ENCODE peak calls at places on chromosome 6, in nine cellular contexts. L, S, J, D, U, P, Q, C and O are unnamed samples.
A peak's percentile ranks its signal among the peaks of the same experiment; 100 is the strongest.

GRCh38 chr6:57097596-57097995 is 7.6 kb downstream of the ZNF451 start:
- DNase-seq in L (no peak), S (no peak), J (no peak), D (no peak), U (no peak), P (peak; percentile 59), Q (no peak), C (no peak), O (no peak)

GRCh38 chr6:31125586-31126363 is 5.5 kb upstream of the CDSN start:
- DNase-seq in L (no peak), S (no peak), J (no peak), D (peak; percentile 36), U (peak; percentile 72), P (peak; percentile 48), Q (no peak), C (no peak), O (no peak)

GRCh38 chr6:169984181-169985120 is 233.0 kb downstream of the ERMARD start:
- DNase-seq in L (no peak), S (peak; percentile 86), J (no peak), D (peak; percentile 9), U (no peak), P (no peak), Q (peak; percentile 86), C (no peak), O (peak; percentile 71)

GRCh38 chr6:89393659-89394058 is 18.4 kb downstream of the RRAGD start:
- DNase-seq in L (no peak), S (no peak), J (no peak), D (no peak), U (no peak), P (no peak), Q (no peak), C (no peak), O (no peak)

GRCh38 chr6:72703093-72703492 is 81.2 kb downstream of the KCNQ5 start:
- DNase-seq in L (no peak), S (no peak), J (no peak), D (no peak), U (no peak), P (no peak), Q (no peak), C (no peak), O (no peak)

GRCh38 chr6:51753635-51754034 is 333.8 kb downstream of the PKHD1 start:
- DNase-seq in L (no peak), S (peak; percentile 43), J (peak; percentile 41), D (peak; percentile 18), U (no peak), P (no peak), Q (peak; percentile 61), C (peak; percentile 70), O (peak; percentile 65)

GRCh38 chr6:34986845-34987246 is 97.8 kb downstream of the ANKS1A start:
- DNase-seq in L (peak; percentile 37), S (peak; percentile 57), J (peak; percentile 80), D (peak; percentile 33), U (peak; percentile 52), P (peak; percentile 84), Q (peak; percentile 66), C (peak; percentile 92), O (peak; percentile 65)

GRCh38 chr6:17905611-17906592 is 81.5 kb downstream of the KIF13A start:
- DNase-seq in L (no peak), S (no peak), J (no peak), D (no peak), U (peak; percentile 42), P (peak; percentile 87), Q (no peak), C (no peak), O (no peak)

GRCh38 chr6:13302291-13302690 is 26.0 kb downstream of the TBC1D7 start:
- DNase-seq in L (no peak), S (no peak), J (no peak), D (no peak), U (no peak), P (no peak), Q (no peak), C (no peak), O (peak; percentile 69)

GRCh38 chr6:13304580-13305255 is 23.6 kb downstream of the TBC1D7 start:
- DNase-seq in L (no peak), S (no peak), J (peak; percentile 76), D (no peak), U (no peak), P (no peak), Q (no peak), C (no peak), O (no peak)

GRCh38 chr6:13302751-13303667 is 25.3 kb downstream of the TBC1D7 start:
- DNase-seq in L (peak; percentile 12), S (peak; percentile 81), J (peak; percentile 93), D (peak; percentile 37), U (peak; percentile 87), P (peak; percentile 98), Q (peak; percentile 75), C (no peak), O (peak; percentile 68)

GRCh38 chr6:13304101-13304500 is 24.2 kb downstream of the TBC1D7 start:
- DNase-seq in L (no peak), S (no peak), J (no peak), D (no peak), U (no peak), P (no peak), Q (no peak), C (no peak), O (no peak)

DNA sequence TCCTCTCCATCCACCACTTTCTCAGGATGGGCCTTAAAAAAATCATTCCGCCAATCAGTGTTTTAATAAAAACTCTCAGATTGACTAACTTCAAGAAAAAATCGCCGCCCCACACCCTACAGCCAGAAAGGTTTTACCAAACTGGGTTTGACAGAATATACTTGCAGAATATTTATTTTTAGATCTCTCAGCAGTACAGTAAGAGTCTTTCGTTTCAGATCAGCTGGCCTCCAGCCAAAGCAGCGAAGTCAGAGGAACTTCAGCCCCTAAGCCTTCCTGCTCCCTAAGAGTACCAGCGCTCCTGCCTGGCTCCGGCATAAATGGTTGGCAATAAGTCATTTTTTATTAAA is 24.7 kb downstream of the TBC1D7 start:
- DNase-seq in L (no peak), S (peak; percentile 84), J (peak; percentile 91), D (peak; percentile 83), U (no peak), P (peak; percentile 81), Q (peak; percentile 79), C (peak; percentile 80), O (peak; percentile 84)
- H3K4me3 ChIP-seq in L (no peak overlapping the region), S (peak overlapping the region; percentile 12), J (peak overlapping the region; percentile 3), D (peak overlapping the region; percentile 43), U (no peak overlapping the region), P (peak overlapping the region; percentile 13), Q (no peak overlapping the region), C (no peak overlapping the region), O (no peak overlapping the region)

GRCh38 chr6:167244064-167244949 is 46.8 kb upstream of the UNC93A start:
- DNase-seq in L (no peak), S (no peak), J (no peak), D (no peak), U (no peak), P (no peak), Q (no peak), C (no peak), O (no peak)

GRCh38 chr6:167247814-167248595 is 43.1 kb upstream of the UNC93A start:
- DNase-seq in L (no peak), S (no peak), J (no peak), D (no peak), U (no peak), P (no peak), Q (no peak), C (no peak), O (no peak)

GRCh38 chr6:167245586-167245985 is 45.5 kb upstream of the UNC93A start:
- DNase-seq in L (no peak), S (no peak), J (no peak), D (no peak), U (no peak), P (no peak), Q (no peak), C (no peak), O (no peak)

GRCh38 chr6:167240034-167240541 is 51.0 kb upstream of the UNC93A start:
- DNase-seq in L (no peak), S (no peak), J (no peak), D (no peak), U (no peak), P (no peak), Q (no peak), C (no peak), O (no peak)

DNA sequence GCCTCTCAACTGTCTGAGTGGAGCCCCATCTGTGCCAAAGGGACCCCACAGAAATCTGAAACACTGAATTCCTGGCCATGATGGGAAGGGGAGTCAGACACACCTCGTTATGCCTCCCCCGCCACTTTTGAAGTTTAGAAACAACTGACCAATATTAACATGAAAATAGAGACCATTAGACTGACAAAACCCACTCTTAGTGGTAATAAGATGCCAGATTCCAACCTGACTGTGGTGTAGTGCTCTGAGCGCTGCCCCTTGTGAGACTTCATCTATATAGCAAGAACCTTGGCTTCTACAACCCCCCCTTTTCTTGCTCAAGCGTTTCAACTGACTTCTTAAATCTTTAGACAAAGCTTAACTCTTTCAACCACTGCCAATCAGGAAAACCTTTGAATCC is 46.1 kb upstream of the UNC93A start:
- DNase-seq in L (no peak), S (no peak), J (no peak), D (no peak), U (no peak), P (no peak), Q (no peak), C (no peak), O (no peak)
- H3K4me3 ChIP-seq in L (no peak overlapping the region), S (no peak overlapping the region), J (no peak overlapping the region), D (no peak overlapping the region), U (no peak overlapping the region), P (no peak overlapping the region), Q (no peak overlapping the region), C (no peak overlapping the region), O (no peak overlapping the region)

GRCh38 chr6:168318579-168319278 is 848 bp downstream of the DACT2 start:
- DNase-seq in L (no peak), S (no peak), J (no peak), D (no peak), U (no peak), P (no peak), Q (no peak), C (no peak), O (no peak)

GRCh38 chr6:168319279-168320051 is at the start of gene DACT2:
- DNase-seq in L (no peak), S (no peak), J (no peak), D (peak; percentile 13), U (no peak), P (no peak), Q (no peak), C (peak; percentile 33), O (peak; percentile 69)

GRCh38 chr6:168320661-168321060 is 1.1 kb upstream of the DACT2 start:
- DNase-seq in L (no peak), S (no peak), J (no peak), D (no peak), U (no peak), P (no peak), Q (no peak), C (no peak), O (no peak)

GRCh38 chr6:168315626-168316025 is 4.0 kb downstream of the DACT2 start:
- DNase-seq in L (no peak), S (no peak), J (no peak), D (no peak), U (no peak), P (no peak), Q (no peak), C (no peak), O (no peak)

DNA sequence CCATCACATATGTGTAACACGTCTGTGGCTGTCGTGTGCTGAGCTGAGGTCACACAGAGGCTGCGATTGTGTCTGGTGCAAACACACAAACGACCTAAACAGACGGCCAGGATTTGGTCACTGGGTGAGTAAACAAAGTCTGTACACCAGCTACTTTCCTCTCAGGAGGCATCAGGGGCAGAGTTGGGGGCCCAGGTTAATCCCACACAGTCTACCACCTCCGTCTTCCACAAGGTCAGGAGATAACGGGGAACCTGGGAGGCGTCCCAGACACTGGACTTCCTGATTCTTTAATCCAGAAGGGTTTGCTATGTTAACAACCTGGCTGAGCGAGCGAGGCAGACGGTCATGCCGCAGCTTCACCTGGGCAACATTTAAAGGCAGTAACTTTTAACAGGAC is 1.5 kb downstream of the DACT2 start:
- DNase-seq in L (no peak), S (no peak), J (no peak), D (no peak), U (no peak), P (no peak), Q (no peak), C (no peak), O (no peak)
- H3K4me3 ChIP-seq in L (no peak overlapping the region), S (peak overlapping the region; percentile 23), J (no peak overlapping the region), D (peak overlapping the region; percentile 60), U (no peak overlapping the region), P (no peak overlapping the region), Q (peak overlapping the region; percentile 43), C (no peak overlapping the region), O (no peak overlapping the region)

DNA sequence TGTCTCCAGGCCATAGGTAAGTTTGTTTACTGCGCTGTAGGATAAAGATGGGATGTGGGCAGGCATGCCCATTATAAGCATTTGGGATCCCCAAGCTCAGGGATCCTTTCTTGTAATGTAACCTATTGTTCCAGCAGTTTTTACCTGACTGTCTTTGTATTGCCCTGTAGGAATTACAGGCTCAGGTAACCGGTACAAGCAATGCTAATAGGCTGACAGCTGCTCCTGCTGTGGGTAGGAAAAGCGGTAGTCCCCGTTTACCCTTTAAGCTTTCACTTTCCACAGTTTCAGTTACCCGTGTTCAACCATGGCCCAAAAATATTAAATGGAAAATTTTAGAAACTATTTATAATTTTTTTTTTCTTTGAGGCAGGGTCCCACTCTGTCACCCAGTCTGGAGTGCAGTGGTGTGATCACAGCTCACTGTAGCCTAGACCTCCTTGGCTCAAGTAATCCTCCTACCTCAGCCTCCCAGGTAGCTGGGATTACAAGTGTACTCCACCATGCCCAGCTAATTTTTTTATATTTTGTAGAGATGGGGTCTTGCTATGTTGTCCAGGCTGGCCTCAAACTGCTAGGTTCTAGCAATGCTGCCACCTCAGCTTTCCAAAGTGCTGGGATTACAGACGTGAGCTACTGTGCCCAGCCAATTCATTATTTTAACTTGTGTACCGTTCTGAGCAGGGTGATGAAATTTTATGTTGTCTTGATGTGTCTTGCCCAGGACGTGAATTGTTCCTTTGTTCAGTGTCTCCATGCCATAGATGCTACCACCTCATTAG is 108.6 kb downstream of the CDYL start:
- DNase-seq in L (no peak), S (no peak), J (no peak), D (no peak), U (no peak), P (no peak), Q (no peak), C (no peak), O (no peak)
- H3K4me3 ChIP-seq in L (no peak overlapping the region), S (no peak overlapping the region), J (no peak overlapping the region), D (no peak overlapping the region), U (no peak overlapping the region), P (no peak overlapping the region), Q (no peak overlapping the region), C (no peak overlapping the region), O (no peak overlapping the region)